ENCODE peak calls at places on chromosomes 13 and 19, in six cellular contexts. M, Y, I, R, K and X are unnamed samples.

GRCh38 chr19:10742494-10742893 is 24.6 kb downstream of the DNM2 start:
- DNase-seq in R (no peak), M (no peak), I (no peak), Y (no peak), K (peak), X (peak)

GRCh38 chr19:18709546-18709945 is 26.1 kb downstream of the CRTC1 start:
- DNase-seq in I (no peak), M (no peak), K (no peak), Y (no peak), R (no peak), X (no peak)

GRCh38 chr19:10285393-10285792 is 1.4 kb upstream of the ICAM4 start:
- DNase-seq in I (no peak), K (no peak), R (no peak), M (no peak), Y (peak), X (no peak)

GRCh38 chr13:79440958-79441553 is 35.0 kb upstream of the RBM26 start:
- DNase-seq in I (no peak), Y (no peak), K (no peak), M (no peak), R (no peak), X (peak)

GRCh38 chr19:51137812-51138425 is 4.2 kb upstream of the SIGLEC7 start:
- DNase-seq in R (no peak), M (no peak), Y (peak), K (no peak), I (no peak), X (no peak)

GRCh38 chr13:106291006-106291405 is 244.5 kb downstream of the EFNB2 start:
- DNase-seq in I (no peak), K (no peak), M (no peak), Y (no peak), R (no peak), X (no peak)

GRCh38 chr19:34481861-34482379 is 362 bp downstream of the WTIP start:
- DNase-seq in M (no peak), K (no peak), I (no peak), Y (no peak), R (no peak), X (no peak)

GRCh38 chr19:58003153-58003828 is 671 bp upstream of the ZNF606 start:
- DNase-seq in M (no peak), R (no peak), I (no peak), Y (no peak), K (no peak), X (no peak)

GRCh38 chr13:55000043-55000442 is 1971.4 kb downstream of the OLFM4 start:
- DNase-seq in M (no peak), I (no peak), K (no peak), Y (no peak), R (no peak), X (no peak)

GRCh38 chr13:43405457-43405856 is 381.3 kb downstream of the ENOX1 start:
- DNase-seq in M (no peak), Y (no peak), K (no peak), I (no peak), R (no peak), X (no peak)

GRCh38 chr13:74077375-74077774 is 56.8 kb downstream of the KLF12 start:
- DNase-seq in I (no peak), Y (no peak), R (no peak), M (no peak), K (no peak), X (no peak)

GRCh38 chr13:109180905-109181425 is 551.6 kb downstream of the MYO16 start:
- DNase-seq in R (no peak), M (no peak), K (no peak), Y (no peak), I (no peak), X (no peak)

GRCh38 chr19:48085904-48086864 is 24.4 kb downstream of the PLA2G4C start:
- DNase-seq in R (no peak), I (no peak), Y (peak), K (no peak), M (no peak), X (no peak)

GRCh38 chr19:17881701-17882100 is 10.0 kb downstream of the SLC5A5 start:
- DNase-seq in I (no peak), M (no peak), K (no peak), Y (no peak), R (no peak), X (no peak)

GRCh38 chr13:108322206-108322824 is 52.8 kb downstream of the TNFSF13B start:
- DNase-seq in K (no peak), I (no peak), Y (peak), M (no peak), R (no peak), X (no peak)

GRCh38 chr19:4061178-4061682 is 5.5 kb downstream of the ZBTB7A start:
- DNase-seq in R (no peak), K (peak), Y (no peak), M (peak), I (peak), X (peak)

GRCh38 chr13:32314968-32315254 is 252 bp downstream of the ZAR1L start:
- DNase-seq in R (no peak), K (peak), Y (no peak), I (peak), M (no peak), X (peak)
- H3K4me3 ChIP-seq in R (peak), K (peak), Y (peak), I (no peak), M (peak), X (peak)

GRCh38 chr13:104691765-104692164 is 1625.5 kb upstream of the SLC10A2 start:
- DNase-seq in K (no peak), M (no peak), Y (peak), I (no peak), R (no peak), X (no peak)
- TF ChIP-seq POLR2A in K (no peak), M (no peak), Y (no peak), I (no peak), R (no peak), X (no peak)

GRCh38 chr19:7799640-7800355 is 30.2 kb upstream of the EVI5L start:
- DNase-seq in R (no peak), Y (peak), I (peak), K (peak), M (peak), X (no peak)
- H3K4me3 ChIP-seq in R (no peak), Y (peak), I (no peak), K (peak), M (no peak), X (no peak)

GRCh38 chr13:37344051-37344450 is 238.6 kb upstream of the CSNK1A1L start:
- DNase-seq in Y (no peak), M (no peak), R (no peak), I (no peak), K (no peak), X (no peak)
- TF ChIP-seq POLR2A in Y (no peak), M (no peak), R (no peak), I (no peak), K (no peak), X (no peak)

DNA sequence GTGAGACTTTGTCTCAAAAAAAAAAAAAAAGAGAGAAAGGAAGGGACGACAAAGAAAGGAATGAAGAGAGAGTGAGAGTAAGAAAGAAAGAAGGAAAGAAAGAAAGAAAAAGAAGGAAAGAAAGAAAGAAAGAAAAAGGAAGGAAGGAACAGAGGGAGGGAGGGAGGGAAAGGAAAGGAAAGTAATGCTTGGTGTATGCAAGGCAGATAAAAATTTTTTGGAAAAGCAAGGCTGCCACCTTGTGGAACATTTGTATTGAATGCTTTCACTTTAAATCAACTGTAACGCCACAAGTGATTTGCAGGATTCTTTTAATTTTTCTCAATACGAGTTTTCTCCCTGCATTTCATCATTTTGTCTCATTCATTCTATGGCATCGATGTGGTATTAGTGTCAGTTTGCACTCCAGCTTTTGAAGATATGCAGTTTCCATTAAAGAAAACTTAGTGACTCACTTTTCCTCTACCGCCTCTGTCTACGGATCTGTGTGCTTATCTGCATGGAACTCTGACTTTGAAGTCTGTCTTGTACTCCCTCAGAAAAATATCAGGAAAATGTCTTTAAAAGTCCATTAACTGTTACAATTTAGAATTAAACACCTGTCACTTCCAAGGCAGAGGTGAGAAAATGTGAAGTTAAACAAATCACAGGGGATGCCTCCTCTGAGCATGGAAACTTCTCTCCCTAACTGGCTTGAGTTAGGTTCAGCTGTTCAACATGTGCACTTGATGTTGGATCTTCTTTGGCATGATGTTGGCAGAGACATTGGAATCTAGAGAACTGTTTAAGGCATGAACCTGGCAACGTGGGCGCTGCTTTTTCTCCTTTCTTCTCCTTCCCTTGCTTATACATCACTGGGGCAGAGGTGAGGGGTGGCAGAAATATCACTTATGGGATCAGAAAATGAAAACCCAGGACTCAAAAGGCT is 20.0 kb upstream of the ZDHHC20 start:
- DNase-seq in I (peak), M (no peak), R (no peak), K (peak), Y (peak), X (no peak)
- H3K4me3 ChIP-seq in I (no peak), M (peak), R (no peak), K (peak), Y (no peak), X (peak)

GRCh38 chr13:64007334-64007733 is 2591.7 kb upstream of the PCDH20 start:
- DNase-seq in M (no peak), I (no peak), R (no peak), Y (no peak), K (no peak), X (no peak)
- TF ChIP-seq POLR2A in M (no peak), I (no peak), R (no peak), Y (no peak), K (no peak), X (no peak)

GRCh38 chr19:37303591-37304171 is 67.2 kb upstream of the ZNF527 start:
- DNase-seq in R (no peak), I (no peak), Y (no peak), K (no peak), M (no peak), X (no peak)
- H3K4me3 ChIP-seq in R (no peak), I (no peak), Y (no peak), K (peak), M (peak), X (peak)